ENCODE peak calls at places on chromosomes 12 and 14, in ten cellular contexts. One of them, this sample, is unnamed.

GRCh38 chr12:116720129-116720528 is 17.7 kb downstream of the SPRING1 start:
- DNase-seq in astrocyte of the spinal cord: no peak
- DNase-seq in MM.1S: no peak
- DNase-seq in fibroblast of pulmonary artery: no peak
- DNase-seq in ascending aorta: no peak
- DNase-seq in A549: no peak
- DNase-seq in mucosa of descending colon: no peak
- DNase-seq in uterus: no peak
- DNase-seq in neural progenitor cell: no peak
- DNase-seq in PC-9: no peak
- DNase-seq in this sample: no peak

GRCh38 chr12:14691560-14691959 is 4.8 kb downstream of the GUCY2C start:
- DNase-seq in uterus: no peak
- DNase-seq in astrocyte of the spinal cord: no peak
- DNase-seq in ascending aorta: peak
- DNase-seq in neural progenitor cell: no peak
- DNase-seq in fibroblast of pulmonary artery: no peak
- DNase-seq in mucosa of descending colon: peak
- DNase-seq in A549: no peak
- DNase-seq in MM.1S: no peak
- DNase-seq in PC-9: no peak
- DNase-seq in this sample: no peak

GRCh38 chr12:7369274-7369729 is 65.4 kb downstream of the ACSM4 start:
- DNase-seq in PC-9: peak
- DNase-seq in astrocyte of the spinal cord: no peak
- DNase-seq in fibroblast of pulmonary artery: peak
- DNase-seq in neural progenitor cell: no peak
- DNase-seq in mucosa of descending colon: peak
- DNase-seq in MM.1S: no peak
- DNase-seq in A549: no peak
- DNase-seq in ascending aorta: no peak
- DNase-seq in uterus: no peak
- DNase-seq in this sample: no peak

GRCh38 chr12:92921877-92922276 is 7.2 kb downstream of the EEA1 start:
- DNase-seq in uterus: no peak
- DNase-seq in A549: no peak
- DNase-seq in ascending aorta: no peak
- DNase-seq in fibroblast of pulmonary artery: no peak
- DNase-seq in mucosa of descending colon: no peak
- DNase-seq in astrocyte of the spinal cord: no peak
- DNase-seq in MM.1S: no peak
- DNase-seq in PC-9: no peak
- DNase-seq in neural progenitor cell: no peak
- DNase-seq in this sample: no peak

GRCh38 chr12:48796976-48797375 is 8.1 kb upstream of the ADCY6 start:
- DNase-seq in PC-9: no peak
- DNase-seq in fibroblast of pulmonary artery: no peak
- DNase-seq in ascending aorta: no peak
- DNase-seq in MM.1S: no peak
- DNase-seq in astrocyte of the spinal cord: no peak
- DNase-seq in neural progenitor cell: no peak
- DNase-seq in mucosa of descending colon: no peak
- DNase-seq in A549: no peak
- DNase-seq in uterus: no peak
- DNase-seq in this sample: no peak

GRCh38 chr12:118342115-118342514 is 30.6 kb downstream of the TAOK3 start:
- DNase-seq in MM.1S: no peak
- DNase-seq in ascending aorta: no peak
- DNase-seq in PC-9: no peak
- DNase-seq in mucosa of descending colon: no peak
- DNase-seq in fibroblast of pulmonary artery: no peak
- DNase-seq in A549: no peak
- DNase-seq in uterus: no peak
- DNase-seq in neural progenitor cell: no peak
- DNase-seq in astrocyte of the spinal cord: no peak
- DNase-seq in this sample: no peak

GRCh38 chr12:96176575-96176974 is 17.6 kb upstream of the ELK3 start:
- DNase-seq in neural progenitor cell: no peak
- DNase-seq in A549: no peak
- DNase-seq in astrocyte of the spinal cord: no peak
- DNase-seq in ascending aorta: no peak
- DNase-seq in PC-9: no peak
- DNase-seq in fibroblast of pulmonary artery: no peak
- DNase-seq in MM.1S: no peak
- DNase-seq in uterus: no peak
- DNase-seq in mucosa of descending colon: no peak
- DNase-seq in this sample: no peak

GRCh38 chr14:22510527-22511110 is 78.4 kb downstream of the DAD1 start:
- DNase-seq in A549: no peak
- DNase-seq in fibroblast of pulmonary artery: peak
- DNase-seq in mucosa of descending colon: no peak
- DNase-seq in neural progenitor cell: no peak
- DNase-seq in astrocyte of the spinal cord: peak
- DNase-seq in ascending aorta: no peak
- DNase-seq in uterus: no peak
- DNase-seq in PC-9: no peak
- DNase-seq in MM.1S: no peak
- DNase-seq in this sample: peak

GRCh38 chr12:92593734-92594402 is 108.9 kb upstream of the PLEKHG7 start:
- DNase-seq in neural progenitor cell: no peak
- DNase-seq in PC-9: no peak
- DNase-seq in ascending aorta: peak
- DNase-seq in astrocyte of the spinal cord: peak
- DNase-seq in uterus: no peak
- DNase-seq in mucosa of descending colon: peak
- DNase-seq in fibroblast of pulmonary artery: peak
- DNase-seq in MM.1S: peak
- DNase-seq in A549: peak
- DNase-seq in this sample: peak

GRCh38 chr14:78674820-78675219 is 504.6 kb downstream of the NRXN3 start:
- DNase-seq in fibroblast of pulmonary artery: no peak
- DNase-seq in mucosa of descending colon: no peak
- DNase-seq in neural progenitor cell: no peak
- DNase-seq in MM.1S: no peak
- DNase-seq in A549: no peak
- DNase-seq in ascending aorta: no peak
- DNase-seq in PC-9: no peak
- DNase-seq in uterus: no peak
- DNase-seq in astrocyte of the spinal cord: no peak
- DNase-seq in this sample: no peak

GRCh38 chr14:78673845-78674244 is 503.7 kb downstream of the NRXN3 start:
- DNase-seq in mucosa of descending colon: no peak
- DNase-seq in A549: no peak
- DNase-seq in fibroblast of pulmonary artery: no peak
- DNase-seq in ascending aorta: no peak
- DNase-seq in PC-9: no peak
- DNase-seq in neural progenitor cell: peak
- DNase-seq in uterus: no peak
- DNase-seq in astrocyte of the spinal cord: no peak
- DNase-seq in MM.1S: no peak
- DNase-seq in this sample: no peak
- TF ChIP-seq CTCF in mucosa of descending colon: no peak
- TF ChIP-seq CTCF in A549: no peak
- TF ChIP-seq CTCF in fibroblast of pulmonary artery: no peak
- TF ChIP-seq CTCF in ascending aorta: no peak
- TF ChIP-seq CTCF in PC-9: no peak
- TF ChIP-seq CTCF in neural progenitor cell: peak
- TF ChIP-seq CTCF in uterus: no peak
- TF ChIP-seq CTCF in astrocyte of the spinal cord: no peak
- TF ChIP-seq CTCF in MM.1S: no peak
- TF ChIP-seq CTCF in this sample: no peak

GRCh38 chr14:40581264-40581663 is 1025.4 kb upstream of the LRFN5 start:
- DNase-seq in ascending aorta: no peak
- DNase-seq in mucosa of descending colon: no peak
- DNase-seq in fibroblast of pulmonary artery: no peak
- DNase-seq in A549: no peak
- DNase-seq in astrocyte of the spinal cord: no peak
- DNase-seq in PC-9: no peak
- DNase-seq in neural progenitor cell: no peak
- DNase-seq in MM.1S: no peak
- DNase-seq in uterus: no peak
- DNase-seq in this sample: no peak
- H3K4me3 ChIP-seq in ascending aorta: no peak
- H3K4me3 ChIP-seq in mucosa of descending colon: no peak
- H3K4me3 ChIP-seq in fibroblast of pulmonary artery: no peak
- H3K4me3 ChIP-seq in A549: no peak
- H3K4me3 ChIP-seq in astrocyte of the spinal cord: no peak
- H3K4me3 ChIP-seq in PC-9: no peak
- H3K4me3 ChIP-seq in neural progenitor cell: no peak
- H3K4me3 ChIP-seq in MM.1S: no peak
- H3K4me3 ChIP-seq in uterus: no peak
- H3K4me3 ChIP-seq in this sample: no peak

GRCh38 chr14:104821229-104821945 is 20.5 kb downstream of the ZBTB42 start:
- DNase-seq in astrocyte of the spinal cord: no peak
- DNase-seq in A549: no peak
- DNase-seq in PC-9: no peak
- DNase-seq in ascending aorta: no peak
- DNase-seq in mucosa of descending colon: peak
- DNase-seq in fibroblast of pulmonary artery: no peak
- DNase-seq in uterus: peak
- DNase-seq in neural progenitor cell: no peak
- DNase-seq in MM.1S: no peak
- DNase-seq in this sample: peak

GRCh38 chr14:104819361-104819771 is 18.5 kb downstream of the ZBTB42 start:
- DNase-seq in astrocyte of the spinal cord: no peak
- DNase-seq in ascending aorta: no peak
- DNase-seq in mucosa of descending colon: no peak
- DNase-seq in uterus: no peak
- DNase-seq in MM.1S: no peak
- DNase-seq in PC-9: no peak
- DNase-seq in fibroblast of pulmonary artery: no peak
- DNase-seq in A549: no peak
- DNase-seq in neural progenitor cell: no peak
- DNase-seq in this sample: no peak

GRCh38 chr14:104818714-104819161 is 17.8 kb downstream of the ZBTB42 start:
- DNase-seq in neural progenitor cell: no peak
- DNase-seq in fibroblast of pulmonary artery: no peak
- DNase-seq in uterus: no peak
- DNase-seq in MM.1S: no peak
- DNase-seq in mucosa of descending colon: peak
- DNase-seq in astrocyte of the spinal cord: no peak
- DNase-seq in A549: no peak
- DNase-seq in ascending aorta: no peak
- DNase-seq in PC-9: no peak
- DNase-seq in this sample: no peak

GRCh38 chr14:104821971-104822608 is 21.2 kb downstream of the ZBTB42 start:
- DNase-seq in PC-9: no peak
- DNase-seq in mucosa of descending colon: no peak
- DNase-seq in astrocyte of the spinal cord: no peak
- DNase-seq in A549: no peak
- DNase-seq in ascending aorta: no peak
- DNase-seq in MM.1S: no peak
- DNase-seq in fibroblast of pulmonary artery: no peak
- DNase-seq in neural progenitor cell: no peak
- DNase-seq in uterus: no peak
- DNase-seq in this sample: no peak

GRCh38 chr14:104820669-104821228 is 19.8 kb downstream of the ZBTB42 start:
- DNase-seq in MM.1S: no peak
- DNase-seq in A549: peak
- DNase-seq in fibroblast of pulmonary artery: peak
- DNase-seq in ascending aorta: no peak
- DNase-seq in uterus: peak
- DNase-seq in astrocyte of the spinal cord: peak
- DNase-seq in PC-9: no peak
- DNase-seq in neural progenitor cell: peak
- DNase-seq in mucosa of descending colon: peak
- DNase-seq in this sample: peak
- TF ChIP-seq CTCF in MM.1S: no peak
- TF ChIP-seq CTCF in A549: no peak
- TF ChIP-seq CTCF in fibroblast of pulmonary artery: peak
- TF ChIP-seq CTCF in ascending aorta: peak
- TF ChIP-seq CTCF in uterus: peak
- TF ChIP-seq CTCF in astrocyte of the spinal cord: peak
- TF ChIP-seq CTCF in PC-9: no peak
- TF ChIP-seq CTCF in neural progenitor cell: peak
- TF ChIP-seq CTCF in mucosa of descending colon: no peak
- TF ChIP-seq CTCF in this sample: peak

GRCh38 chr12:110048242-110049027 is at the start of gene C12orf76:
- DNase-seq in MM.1S: peak
- DNase-seq in fibroblast of pulmonary artery: peak
- DNase-seq in uterus: peak
- DNase-seq in A549: peak
- DNase-seq in neural progenitor cell: peak
- DNase-seq in ascending aorta: peak
- DNase-seq in mucosa of descending colon: peak
- DNase-seq in PC-9: peak
- DNase-seq in astrocyte of the spinal cord: peak
- DNase-seq in this sample: peak

GRCh38 chr12:110047297-110047940 is 903 bp downstream of the C12orf76 start:
- DNase-seq in PC-9: no peak
- DNase-seq in astrocyte of the spinal cord: no peak
- DNase-seq in uterus: no peak
- DNase-seq in MM.1S: no peak
- DNase-seq in fibroblast of pulmonary artery: no peak
- DNase-seq in neural progenitor cell: no peak
- DNase-seq in mucosa of descending colon: no peak
- DNase-seq in ascending aorta: no peak
- DNase-seq in A549: no peak
- DNase-seq in this sample: no peak

GRCh38 chr12:110050927-110051326 is 2.6 kb upstream of the C12orf76 start:
- DNase-seq in ascending aorta: no peak
- DNase-seq in MM.1S: no peak
- DNase-seq in fibroblast of pulmonary artery: no peak
- DNase-seq in mucosa of descending colon: no peak
- DNase-seq in uterus: no peak
- DNase-seq in astrocyte of the spinal cord: no peak
- DNase-seq in neural progenitor cell: no peak
- DNase-seq in A549: no peak
- DNase-seq in PC-9: no peak
- DNase-seq in this sample: no peak

GRCh38 chr12:110042260-110042659 is 6.1 kb downstream of the C12orf76 start:
- DNase-seq in fibroblast of pulmonary artery: no peak
- DNase-seq in A549: no peak
- DNase-seq in neural progenitor cell: no peak
- DNase-seq in PC-9: no peak
- DNase-seq in ascending aorta: no peak
- DNase-seq in MM.1S: no peak
- DNase-seq in astrocyte of the spinal cord: no peak
- DNase-seq in uterus: no peak
- DNase-seq in mucosa of descending colon: no peak
- DNase-seq in this sample: no peak

DNA sequence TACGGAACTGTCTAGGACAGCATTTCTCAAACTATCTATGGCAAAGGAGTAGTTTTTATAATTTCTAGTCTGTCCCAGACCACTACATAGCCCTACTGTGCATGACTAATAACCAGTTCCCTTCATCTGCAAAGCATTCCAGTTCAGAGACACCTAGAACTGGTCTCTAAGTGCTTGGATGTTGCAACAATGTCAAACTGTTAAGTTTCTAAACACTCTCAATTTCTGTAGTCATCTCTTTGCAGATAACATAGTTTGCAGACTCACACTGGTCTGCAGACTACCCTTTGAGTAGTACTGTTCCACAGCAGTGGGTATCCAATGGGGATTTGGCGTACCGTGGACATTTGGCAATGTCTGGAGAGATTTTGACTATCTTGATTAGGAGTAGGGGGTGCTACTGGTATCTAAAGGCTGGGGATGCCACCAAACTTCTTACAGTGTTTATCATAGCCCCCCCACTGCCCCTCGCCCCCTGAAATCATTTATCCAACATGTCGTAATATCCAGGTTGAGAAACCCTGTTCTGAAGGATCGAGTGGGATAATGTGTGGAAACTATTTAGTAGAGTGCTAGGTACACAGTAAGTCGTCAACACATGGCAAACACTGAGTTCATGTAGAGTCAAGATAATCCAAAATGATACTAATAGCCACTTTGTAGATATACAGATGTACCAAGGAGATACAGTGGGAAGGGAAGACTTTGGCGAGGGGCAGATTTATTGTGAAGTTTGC is 1.7 kb downstream of the C12orf76 start:
- DNase-seq in astrocyte of the spinal cord: no peak
- DNase-seq in mucosa of descending colon: no peak
- DNase-seq in neural progenitor cell: no peak
- DNase-seq in uterus: no peak
- DNase-seq in A549: no peak
- DNase-seq in MM.1S: no peak
- DNase-seq in fibroblast of pulmonary artery: no peak
- DNase-seq in ascending aorta: no peak
- DNase-seq in PC-9: no peak
- DNase-seq in this sample: peak
- H3K4me3 ChIP-seq in astrocyte of the spinal cord: no peak
- H3K4me3 ChIP-seq in mucosa of descending colon: no peak
- H3K4me3 ChIP-seq in neural progenitor cell: no peak
- H3K4me3 ChIP-seq in uterus: no peak
- H3K4me3 ChIP-seq in A549: peak
- H3K4me3 ChIP-seq in MM.1S: no peak
- H3K4me3 ChIP-seq in fibroblast of pulmonary artery: no peak
- H3K4me3 ChIP-seq in ascending aorta: peak
- H3K4me3 ChIP-seq in PC-9: no peak
- H3K4me3 ChIP-seq in this sample: no peak

This sample was measured in fibroblast of villous mesenchyme.